ENCODE peak calls at places on chromosomes 2 and 18, in seven cellular contexts. C is GM12864; Q is stimulated activated naive B cell treated with anti-CD40 and anti-IgM and Interleukin-4, amounts not matched to agents 10 μg/mL and 1 μg/mL and 100 μg/mL, for 72 hours; K is T-helper 9 cell; I is hippocampal formation; B is D341Med; Z is foreskin keratinocyte. N is an unnamed sample.

GRCh38 chr2:10169581-10169980 is 47.0 kb downstream of the RRM2 start:
- DNase-seq in C (no peak), Q (no peak), K (no peak), I (no peak), B (peak; percentile 24), Z (no peak), N (no peak)

GRCh38 chr2:42810971-42811865 is 18.8 kb upstream of the HAAO start:
- DNase-seq in C (no peak), Q (no peak), K (peak; percentile 29), I (peak; percentile 73), B (no peak), Z (no peak), N (no peak)

GRCh38 chr2:45729753-45730512 is 78.5 kb downstream of the PRKCE start:
- DNase-seq in C (peak; percentile 77), Q (peak; percentile 76), K (no peak), I (no peak), B (no peak), Z (no peak), N (peak; percentile 13)

GRCh38 chr2:177767768-177768167 is 304.8 kb downstream of the PDE11A start:
- DNase-seq in C (no peak), Q (no peak), K (no peak), I (peak; percentile 1), B (no peak), Z (no peak), N (no peak)

GRCh38 chr2:109139002-109139401 is 10.0 kb downstream of the SH3RF3 start:
- DNase-seq in C (no peak), Q (no peak), K (no peak), I (no peak), B (no peak), Z (no peak), N (no peak)

GRCh38 chr2:227853204-227853629 is 18.2 kb upstream of the DAW1 start:
- DNase-seq in C (no peak), Q (no peak), K (no peak), I (no peak), B (no peak), Z (peak; percentile 71), N (no peak)

GRCh38 chr2:148926291-148926961 is 51.4 kb downstream of the KIF5C start:
- DNase-seq in C (peak; percentile 42), Q (peak; percentile 24), K (peak; percentile 32), I (peak; percentile 77), B (peak; percentile 69), Z (no peak), N (peak; percentile 33)

GRCh38 chr2:142535311-142535710 is 342.2 kb upstream of the KYNU start:
- DNase-seq in C (no peak), Q (no peak), K (no peak), I (no peak), B (no peak), Z (no peak), N (no peak)

GRCh38 chr18:68267583-68267982 is 447.3 kb downstream of the TMX3 start:
- DNase-seq in C (no peak), Q (no peak), K (no peak), I (no peak), B (no peak), Z (peak; percentile 68), N (no peak)

GRCh38 chr2:197786010-197786877 is 1.1 kb upstream of the BOLL start:
- DNase-seq in C (no peak), Q (peak; percentile 42), K (peak; percentile 45), I (no peak), B (no peak), Z (no peak), N (no peak)

GRCh38 chr2:33212151-33212550 is 264.3 kb upstream of the RASGRP3 start:
- DNase-seq in C (no peak), Q (no peak), K (no peak), I (no peak), B (no peak), Z (peak; percentile 15), N (no peak)

GRCh38 chr2:218422403-218423086 is 3.6 kb downstream of the VIL1 start:
- DNase-seq in C (no peak), Q (no peak), K (no peak), I (no peak), B (no peak), Z (no peak), N (no peak)

GRCh38 chr2:85431787-85432186 is 13.3 kb downstream of the SH2D6 start:
- DNase-seq in C (no peak), Q (no peak), K (no peak), I (no peak), B (no peak), Z (no peak), N (no peak)

GRCh38 chr2:10097352-10098148 is 17.3 kb upstream of the CYS1 start:
- DNase-seq in C (no peak), Q (no peak), K (peak; percentile 24), I (peak; percentile 26), B (peak; percentile 89), Z (no peak), N (no peak)

GRCh38 chr18:45962866-45963265 is 4.3 kb downstream of the EPG5 start:
- DNase-seq in C (no peak), Q (no peak), K (no peak), I (no peak), B (no peak), Z (no peak), N (no peak)

GRCh38 chr2:15399241-15399640 is 161.9 kb downstream of the NBAS start:
- DNase-seq in C (no peak), Q (no peak), K (no peak), I (no peak), B (no peak), Z (no peak), N (no peak)

GRCh38 chr2:98601532-98602132 is 6.7 kb downstream of the COA5 start:
- DNase-seq in C (no peak), Q (peak; percentile 19), K (no peak), I (no peak), B (peak; percentile 60), Z (no peak), N (peak; percentile 23)

GRCh38 chr2:160417745-160418397 is 75.7 kb downstream of the RBMS1 start:
- DNase-seq in C (no peak), Q (no peak), K (no peak), I (no peak), B (no peak), Z (no peak), N (no peak)

GRCh38 chr18:33873127-33873526 is 295.1 kb downstream of the ASXL3 start:
- DNase-seq in C (no peak), Q (no peak), K (no peak), I (no peak), B (no peak), Z (no peak), N (no peak)

GRCh38 chr2:15640291-15640711 is 48.6 kb downstream of the DDX1 start:
- DNase-seq in C (no peak), Q (no peak), K (no peak), I (no peak), B (no peak), Z (peak; percentile 45), N (no peak)

GRCh38 chr2:36493221-36493620 is 104.7 kb downstream of the FEZ2 start:
- DNase-seq in C (no peak), Q (no peak), K (no peak), I (no peak), B (peak; percentile 56), Z (no peak), N (no peak)

GRCh38 chr2:100292022-100292580 is 30.2 kb downstream of the LONRF2 start:
- DNase-seq in C (no peak), Q (peak; percentile 20), K (no peak), I (no peak), B (no peak), Z (peak; percentile 97), N (peak; percentile 90)